ENCODE peak calls at places on chromosomes 4 and X, in eight cellular contexts. One of them, this sample, is unnamed. For H3K36me3, the result is how much of the 10 kb centered on the place peaks cover.

GRCh38 chr4:150713251-150713650 is 131.3 kb downstream of the MAB21L2 start:
- DNase-seq in GM23248: no peak
- DNase-seq in trophoblast cell: no peak
- DNase-seq in SK-N-SH: no peak
- DNase-seq in mammary epithelial cell: no peak
- DNase-seq in neural progenitor cell: no peak
- DNase-seq in IMR-90: no peak
- DNase-seq in fibroblast of lung: no peak
- DNase-seq in this sample: no peak

GRCh38 chr4:117527601-117528000 is 442.2 kb upstream of the TRAM1L1 start:
- DNase-seq in IMR-90: no peak
- DNase-seq in neural progenitor cell: no peak
- DNase-seq in SK-N-SH: no peak
- DNase-seq in mammary epithelial cell: no peak
- DNase-seq in trophoblast cell: no peak
- DNase-seq in fibroblast of lung: no peak
- DNase-seq in GM23248: no peak
- DNase-seq in this sample: no peak

GRCh38 chr4:184748251-184748652 is 14.4 kb upstream of the CENPU start:
- DNase-seq in mammary epithelial cell: peak
- DNase-seq in SK-N-SH: no peak
- DNase-seq in fibroblast of lung: no peak
- DNase-seq in trophoblast cell: peak
- DNase-seq in IMR-90: no peak
- DNase-seq in neural progenitor cell: no peak
- DNase-seq in GM23248: no peak
- DNase-seq in this sample: no peak

GRCh38 chr4:74134500-74134852 is 23.4 kb upstream of the MTHFD2L start:
- DNase-seq in SK-N-SH: no peak
- DNase-seq in neural progenitor cell: no peak
- DNase-seq in mammary epithelial cell: no peak
- DNase-seq in GM23248: no peak
- DNase-seq in fibroblast of lung: no peak
- DNase-seq in IMR-90: no peak
- DNase-seq in trophoblast cell: no peak
- DNase-seq in this sample: no peak

GRCh38 chr4:158775091-158775651 is 6.3 kb downstream of the FNIP2 start:
- DNase-seq in fibroblast of lung: peak
- DNase-seq in SK-N-SH: no peak
- DNase-seq in IMR-90: peak
- DNase-seq in mammary epithelial cell: peak
- DNase-seq in trophoblast cell: no peak
- DNase-seq in neural progenitor cell: no peak
- DNase-seq in GM23248: peak
- DNase-seq in this sample: no peak

GRCh38 chr4:111045992-111046391 is 423.1 kb upstream of the PITX2 start:
- DNase-seq in fibroblast of lung: no peak
- DNase-seq in trophoblast cell: no peak
- DNase-seq in IMR-90: no peak
- DNase-seq in neural progenitor cell: no peak
- DNase-seq in SK-N-SH: no peak
- DNase-seq in GM23248: no peak
- DNase-seq in mammary epithelial cell: no peak
- DNase-seq in this sample: no peak

GRCh38 chr4:74365761-74366160 is 816 bp downstream of the EREG start:
- DNase-seq in fibroblast of lung: peak
- DNase-seq in mammary epithelial cell: no peak
- DNase-seq in neural progenitor cell: peak
- DNase-seq in SK-N-SH: peak
- DNase-seq in trophoblast cell: no peak
- DNase-seq in IMR-90: no peak
- DNase-seq in GM23248: peak
- DNase-seq in this sample: no peak

GRCh38 chrX:109487640-109488039 is 5.8 kb upstream of the GUCY2F start:
- DNase-seq in trophoblast cell: no peak
- DNase-seq in SK-N-SH: no peak
- DNase-seq in fibroblast of lung: no peak
- DNase-seq in neural progenitor cell: no peak
- DNase-seq in IMR-90: no peak
- DNase-seq in mammary epithelial cell: no peak
- DNase-seq in GM23248: no peak
- DNase-seq in this sample: peak

GRCh38 chrX:118513120-118513899 is 17.7 kb downstream of the DOCK11 start:
- DNase-seq in mammary epithelial cell: no peak
- DNase-seq in GM23248: peak
- DNase-seq in SK-N-SH: no peak
- DNase-seq in fibroblast of lung: no peak
- DNase-seq in IMR-90: no peak
- DNase-seq in neural progenitor cell: no peak
- DNase-seq in trophoblast cell: no peak
- DNase-seq in this sample: no peak

GRCh38 chr4:40585201-40585789 is 44.4 kb downstream of the RBM47 start:
- DNase-seq in SK-N-SH: no peak
- DNase-seq in GM23248: no peak
- DNase-seq in IMR-90: no peak
- DNase-seq in neural progenitor cell: no peak
- DNase-seq in trophoblast cell: no peak
- DNase-seq in mammary epithelial cell: peak
- DNase-seq in fibroblast of lung: no peak
- DNase-seq in this sample: no peak

GRCh38 chr4:118589471-118590055 is 95.6 kb upstream of the METTL14 start:
- DNase-seq in mammary epithelial cell: no peak
- DNase-seq in trophoblast cell: no peak
- DNase-seq in neural progenitor cell: no peak
- DNase-seq in GM23248: no peak
- DNase-seq in SK-N-SH: no peak
- DNase-seq in fibroblast of lung: no peak
- DNase-seq in IMR-90: no peak
- DNase-seq in this sample: no peak

GRCh38 chrX:107935200-107935599 is 47.0 kb downstream of the TEX13B start:
- DNase-seq in SK-N-SH: no peak
- DNase-seq in mammary epithelial cell: peak
- DNase-seq in GM23248: peak
- DNase-seq in IMR-90: peak
- DNase-seq in trophoblast cell: no peak
- DNase-seq in fibroblast of lung: peak
- DNase-seq in neural progenitor cell: no peak
- DNase-seq in this sample: no peak

GRCh38 chr4:189128341-189128740 is 812.3 kb upstream of the FRG1 start:
- DNase-seq in mammary epithelial cell: peak
- DNase-seq in SK-N-SH: no peak
- DNase-seq in neural progenitor cell: no peak
- DNase-seq in fibroblast of lung: no peak
- DNase-seq in trophoblast cell: no peak
- DNase-seq in IMR-90: no peak
- DNase-seq in GM23248: no peak
- DNase-seq in this sample: no peak

GRCh38 chrX:57282568-57282967 is 3.9 kb upstream of the FAAH2 start:
- DNase-seq in trophoblast cell: no peak
- DNase-seq in GM23248: no peak
- DNase-seq in IMR-90: no peak
- DNase-seq in neural progenitor cell: no peak
- DNase-seq in SK-N-SH: no peak
- DNase-seq in mammary epithelial cell: no peak
- DNase-seq in fibroblast of lung: no peak
- DNase-seq in this sample: no peak

GRCh38 chr4:82797591-82798081 is 960 bp downstream of the SCD5 start:
- DNase-seq in trophoblast cell: no peak
- DNase-seq in SK-N-SH: peak
- DNase-seq in fibroblast of lung: peak
- DNase-seq in IMR-90: peak
- DNase-seq in mammary epithelial cell: peak
- DNase-seq in GM23248: peak
- DNase-seq in neural progenitor cell: peak
- DNase-seq in this sample: no peak

GRCh38 chr4:152663203-152664066 is 16.4 kb downstream of the TMEM154 start:
- DNase-seq in GM23248: no peak
- DNase-seq in SK-N-SH: no peak
- DNase-seq in trophoblast cell: no peak
- DNase-seq in neural progenitor cell: no peak
- DNase-seq in IMR-90: no peak
- DNase-seq in mammary epithelial cell: no peak
- DNase-seq in fibroblast of lung: peak
- DNase-seq in this sample: peak

DNA sequence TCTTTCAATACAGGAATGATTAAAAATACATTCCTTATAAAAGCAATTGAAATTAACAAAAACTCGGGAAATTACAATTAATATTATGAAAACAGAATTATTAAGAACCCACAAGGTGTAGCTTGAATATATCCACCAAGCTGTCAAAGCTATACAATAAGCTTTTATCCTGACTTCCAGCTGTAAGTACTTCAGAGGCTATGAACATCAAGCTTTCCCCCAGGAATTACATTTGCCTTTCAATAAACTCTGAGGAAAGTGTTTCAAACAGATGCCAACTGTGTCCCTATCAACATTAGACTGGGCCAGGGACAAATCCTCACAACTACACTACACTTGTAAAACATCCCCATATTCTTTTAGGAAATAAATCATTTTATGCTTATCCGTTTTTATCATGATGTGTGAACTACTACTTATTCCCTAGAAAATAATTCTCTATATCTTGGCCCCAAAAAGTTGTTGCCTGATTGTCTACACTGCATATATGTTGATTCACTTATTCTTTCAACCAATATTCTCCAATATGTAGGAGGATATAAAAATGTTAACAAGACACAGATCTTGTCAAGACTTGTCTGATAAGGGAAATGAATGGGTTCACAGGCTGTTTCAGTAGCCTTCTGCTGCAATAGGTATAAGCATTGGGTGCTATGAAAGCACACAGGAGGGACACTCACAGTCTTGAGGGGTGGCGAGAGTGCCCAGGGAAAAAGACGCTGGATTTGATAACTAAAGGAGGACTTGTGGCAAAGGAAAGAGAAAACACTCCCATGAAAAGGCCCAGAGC is 494.1 kb downstream of the CENPC start:
- DNase-seq in IMR-90: no peak
- DNase-seq in GM23248: no peak
- DNase-seq in trophoblast cell: no peak
- DNase-seq in mammary epithelial cell: peak
- DNase-seq in fibroblast of lung: no peak
- DNase-seq in SK-N-SH: no peak
- DNase-seq in neural progenitor cell: no peak
- DNase-seq in this sample: no peak
- H2AFZ ChIP-seq in IMR-90: no peak
- H2AFZ ChIP-seq in GM23248: no peak
- H2AFZ ChIP-seq in trophoblast cell: no peak
- H2AFZ ChIP-seq in mammary epithelial cell: peak
- H2AFZ ChIP-seq in fibroblast of lung: no peak
- H2AFZ ChIP-seq in SK-N-SH: no peak
- H2AFZ ChIP-seq in neural progenitor cell: no peak
- H2AFZ ChIP-seq in this sample: no peak

GRCh38 chr4:1212546-1213335 is 36.2 kb downstream of the CTBP1 start:
- DNase-seq in SK-N-SH: no peak
- DNase-seq in mammary epithelial cell: no peak
- DNase-seq in trophoblast cell: no peak
- DNase-seq in GM23248: no peak
- DNase-seq in IMR-90: no peak
- DNase-seq in neural progenitor cell: no peak
- DNase-seq in fibroblast of lung: no peak
- DNase-seq in this sample: no peak

GRCh38 chr4:1210971-1211370 is 38.0 kb downstream of the CTBP1 start:
- DNase-seq in mammary epithelial cell: no peak
- DNase-seq in trophoblast cell: no peak
- DNase-seq in neural progenitor cell: no peak
- DNase-seq in SK-N-SH: no peak
- DNase-seq in IMR-90: no peak
- DNase-seq in fibroblast of lung: no peak
- DNase-seq in GM23248: no peak
- DNase-seq in this sample: no peak

GRCh38 chr4:1210241-1210841 is 38.0 kb upstream of the SPON2 start:
- DNase-seq in trophoblast cell: no peak
- DNase-seq in SK-N-SH: no peak
- DNase-seq in mammary epithelial cell: no peak
- DNase-seq in fibroblast of lung: no peak
- DNase-seq in GM23248: no peak
- DNase-seq in neural progenitor cell: no peak
- DNase-seq in IMR-90: no peak
- DNase-seq in this sample: no peak

GRCh38 chr4:1211951-1212545 is 36.9 kb downstream of the CTBP1 start:
- DNase-seq in SK-N-SH: no peak
- DNase-seq in IMR-90: no peak
- DNase-seq in neural progenitor cell: no peak
- DNase-seq in trophoblast cell: no peak
- DNase-seq in mammary epithelial cell: no peak
- DNase-seq in fibroblast of lung: no peak
- DNase-seq in GM23248: no peak
- DNase-seq in this sample: no peak

GRCh38 chr4:1211371-1211770 is 37.6 kb downstream of the CTBP1 start:
- DNase-seq in mammary epithelial cell: no peak
- DNase-seq in trophoblast cell: no peak
- DNase-seq in fibroblast of lung: no peak
- DNase-seq in IMR-90: no peak
- DNase-seq in GM23248: no peak
- DNase-seq in SK-N-SH: no peak
- DNase-seq in neural progenitor cell: no peak
- DNase-seq in this sample: no peak
- H3K36me3 ChIP-seq in mammary epithelial cell: under half
- H3K36me3 ChIP-seq in trophoblast cell: half or more
- H3K36me3 ChIP-seq in fibroblast of lung: under half
- H3K36me3 ChIP-seq in IMR-90: half or more
- H3K36me3 ChIP-seq in GM23248: under half
- H3K36me3 ChIP-seq in SK-N-SH: half or more
- H3K36me3 ChIP-seq in neural progenitor cell: under half
- H3K36me3 ChIP-seq in this sample: under half

DNA sequence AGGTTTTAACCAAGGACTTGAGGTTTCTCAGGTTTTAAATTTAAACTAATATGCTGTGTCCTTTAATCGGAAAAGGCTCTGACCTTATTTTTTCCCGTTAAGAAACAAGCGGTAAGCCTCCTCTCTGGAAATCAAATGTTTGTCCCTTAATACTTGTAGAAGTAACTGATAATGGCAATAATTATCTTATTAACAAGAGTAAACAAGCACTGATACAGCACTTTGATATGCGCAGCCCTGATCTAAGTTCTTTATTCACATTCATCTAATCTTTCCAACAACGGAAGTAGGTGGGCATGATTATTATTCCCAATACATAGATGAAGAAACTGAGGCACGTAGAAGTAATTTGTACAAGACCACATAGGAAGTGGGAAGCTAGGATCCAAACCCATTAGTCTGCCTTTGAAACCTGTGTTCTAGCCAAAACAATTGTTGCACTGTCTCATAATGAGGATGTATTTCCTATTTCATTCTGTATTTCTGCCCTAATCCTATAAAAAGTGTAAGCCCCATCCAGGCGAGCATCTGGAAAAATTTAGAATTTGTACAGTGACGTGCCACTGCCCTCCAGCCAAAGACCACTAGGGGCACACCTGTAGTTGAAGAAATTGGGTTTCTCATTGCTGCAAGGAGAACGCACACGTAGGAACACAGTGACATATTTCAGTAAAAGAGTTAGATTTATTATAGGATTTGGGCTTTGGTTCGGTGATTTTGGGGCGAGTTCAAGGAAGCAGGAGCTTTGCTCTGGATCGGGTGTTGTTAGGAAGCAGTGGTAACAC is 605 bp downstream of the CXorf58 start:
- DNase-seq in fibroblast of lung: no peak
- DNase-seq in trophoblast cell: no peak
- DNase-seq in SK-N-SH: no peak
- DNase-seq in neural progenitor cell: no peak
- DNase-seq in mammary epithelial cell: no peak
- DNase-seq in IMR-90: no peak
- DNase-seq in GM23248: no peak
- DNase-seq in this sample: peak
- H3K4me3 ChIP-seq in fibroblast of lung: peak
- H3K4me3 ChIP-seq in trophoblast cell: no peak
- H3K4me3 ChIP-seq in SK-N-SH: peak
- H3K4me3 ChIP-seq in neural progenitor cell: peak
- H3K4me3 ChIP-seq in mammary epithelial cell: no peak
- H3K4me3 ChIP-seq in IMR-90: peak
- H3K4me3 ChIP-seq in GM23248: peak
- H3K4me3 ChIP-seq in this sample: peak

GRCh38 chr4:155353923-155354540 is 22.7 kb downstream of the MAP9 start:
- DNase-seq in IMR-90: peak
- DNase-seq in mammary epithelial cell: peak
- DNase-seq in GM23248: peak
- DNase-seq in SK-N-SH: peak
- DNase-seq in fibroblast of lung: peak
- DNase-seq in trophoblast cell: peak
- DNase-seq in neural progenitor cell: peak
- DNase-seq in this sample: peak
- H2AFZ ChIP-seq in IMR-90: no peak
- H2AFZ ChIP-seq in mammary epithelial cell: no peak
- H2AFZ ChIP-seq in GM23248: peak
- H2AFZ ChIP-seq in SK-N-SH: no peak
- H2AFZ ChIP-seq in fibroblast of lung: no peak
- H2AFZ ChIP-seq in trophoblast cell: no peak
- H2AFZ ChIP-seq in neural progenitor cell: no peak
- H2AFZ ChIP-seq in this sample: no peak